ENCODE peak calls at places on chromosomes 1 and 21, in ten cellular contexts. F, Q, Y, A, Z, H, W, B, U and X are unnamed samples.

GRCh38 chr1:16718908-16719533 is 21.3 kb upstream of the RNU1-4 start:
- DNase-seq in H (no peak), B (no peak), Y (no peak), Z (no peak), U (no peak), A (no peak), Q (no peak), W (no peak), F (peak), X (no peak)

GRCh38 chr21:35924714-35925301 is 135.5 kb downstream of the SETD4 start:
- DNase-seq in U (peak), B (no peak), Y (peak), A (no peak), W (peak), Z (no peak), H (no peak), F (no peak), Q (no peak), X (peak)

GRCh38 chr1:77126309-77126708 is 92.9 kb downstream of the PIGK start:
- DNase-seq in F (peak), A (no peak), H (peak), U (peak), B (peak), Q (peak), W (peak), Y (peak), Z (no peak), X (peak)

GRCh38 chr1:43171876-43172531 is at the start of the genes CFAP57 and EBNA1BP2:
- DNase-seq in H (peak), Z (peak), W (peak), Y (peak), Q (peak), U (peak), B (peak), A (peak), F (peak), X (peak)

GRCh38 chr1:87030740-87031400 is 116.4 kb downstream of the HS2ST1 start:
- DNase-seq in Y (no peak), H (peak), W (no peak), U (no peak), B (no peak), Q (no peak), Z (no peak), A (no peak), F (no peak), X (no peak)

GRCh38 chr1:81703736-81704463 is 96.8 kb upstream of the ADGRL2 start:
- DNase-seq in H (no peak), U (peak), Q (no peak), Z (no peak), W (peak), A (no peak), F (peak), Y (peak), B (no peak), X (no peak)

GRCh38 chr21:42068592-42068991 is 2.5 kb upstream of the UMODL1 start:
- DNase-seq in A (no peak), U (no peak), B (no peak), W (no peak), H (no peak), Y (no peak), Q (no peak), F (no peak), Z (no peak), X (no peak)

GRCh38 chr1:165222580-165222979 is 133.9 kb downstream of the LMX1A start:
- DNase-seq in U (no peak), A (no peak), Y (no peak), W (no peak), B (no peak), Q (no peak), H (no peak), F (no peak), Z (no peak), X (no peak)

GRCh38 chr1:1217621-1218523 is 3.9 kb upstream of the TNFRSF4 start:
- DNase-seq in W (no peak), H (no peak), Q (peak), Z (no peak), F (no peak), U (peak), Y (no peak), B (no peak), A (no peak), X (no peak)

GRCh38 chr1:220881918-220882891 is 3.0 kb downstream of the HLX start:
- DNase-seq in W (peak), Y (peak), A (no peak), U (peak), Z (no peak), H (no peak), B (peak), F (peak), Q (no peak), X (no peak)

GRCh38 chr1:68151690-68152089 is 80.6 kb downstream of the WLS start:
- DNase-seq in Q (no peak), B (no peak), Z (no peak), H (no peak), A (no peak), F (no peak), Y (no peak), U (no peak), W (no peak), X (no peak)

GRCh38 chr1:202291961-202292712 is 49.6 kb downstream of the UBE2T start:
- DNase-seq in U (peak), F (no peak), Z (no peak), A (no peak), B (no peak), W (peak), H (no peak), Y (peak), Q (no peak), X (peak)

GRCh38 chr1:160375788-160376524 is 9.1 kb downstream of the NHLH1 start:
- DNase-seq in Y (no peak), A (peak), H (peak), W (peak), Q (no peak), B (no peak), Z (no peak), U (peak), F (peak), X (no peak)

GRCh38 chr21:33112151-33112550 is 42.2 kb downstream of the OLIG1 start:
- DNase-seq in W (no peak), F (no peak), Z (no peak), Q (no peak), B (no peak), H (no peak), U (no peak), Y (no peak), A (no peak), X (no peak)

GRCh38 chr1:238438296-238439275 is 547.9 kb upstream of the ZP4 start:
- DNase-seq in H (no peak), A (no peak), Z (no peak), F (peak), U (no peak), Q (no peak), B (no peak), Y (no peak), W (no peak), X (peak)

GRCh38 chr1:22080184-22080583 is 27.7 kb downstream of the CDC42 start:
- DNase-seq in Q (no peak), Y (no peak), U (no peak), F (no peak), Z (no peak), A (no peak), W (no peak), H (no peak), B (no peak), X (no peak)

GRCh38 chr1:8217011-8217711 is 100.8 kb upstream of the SLC45A1 start:
- DNase-seq in W (peak), U (no peak), Y (no peak), Q (no peak), A (no peak), F (peak), Z (no peak), B (peak), H (no peak), X (no peak)
- TF ChIP-seq CTCF in W (no peak), U (no peak), Y (no peak), Q (no peak), A (no peak), F (no peak), Z (no peak), B (no peak), H (no peak), X (no peak)

GRCh38 chr1:229640455-229640854 is 14.4 kb downstream of the URB2 start:
- DNase-seq in Y (no peak), F (peak), Z (no peak), H (no peak), U (no peak), B (no peak), A (no peak), W (no peak), Q (no peak), X (no peak)

GRCh38 chr1:229643996-229644748 is 18.1 kb downstream of the URB2 start:
- DNase-seq in Q (no peak), Z (no peak), U (no peak), B (no peak), W (peak), A (no peak), F (no peak), H (no peak), Y (no peak), X (no peak)

GRCh38 chr1:229642970-229643369 is 16.9 kb downstream of the URB2 start:
- DNase-seq in U (no peak), B (no peak), H (no peak), Q (no peak), A (no peak), W (no peak), Y (no peak), F (no peak), Z (no peak), X (no peak)

GRCh38 chr1:229641306-229641705 is 15.3 kb downstream of the URB2 start:
- DNase-seq in B (no peak), Y (no peak), H (no peak), A (no peak), Q (no peak), Z (no peak), W (no peak), U (no peak), F (no peak), X (no peak)

GRCh38 chr1:229642376-229642775 is 16.3 kb downstream of the URB2 start:
- DNase-seq in A (no peak), F (no peak), Y (no peak), U (no peak), H (no peak), B (no peak), Z (no peak), W (no peak), Q (no peak), X (no peak)
- TF ChIP-seq CTCF in A (no peak), F (no peak), Y (no peak), U (no peak), H (no peak), B (no peak), Z (no peak), W (no peak), Q (no peak), X (no peak)

GRCh38 chr21:23152130-23152529 is 2153.9 kb downstream of the NCAM2 start:
- DNase-seq in A (no peak), F (no peak), U (no peak), Q (no peak), Z (no peak), B (no peak), W (no peak), H (no peak), Y (no peak), X (no peak)
- TF ChIP-seq CTCF in A (no peak), F (no peak), U (no peak), Q (no peak), Z (no peak), B (no peak), W (no peak), H (no peak), Y (no peak), X (peak)

DNA sequence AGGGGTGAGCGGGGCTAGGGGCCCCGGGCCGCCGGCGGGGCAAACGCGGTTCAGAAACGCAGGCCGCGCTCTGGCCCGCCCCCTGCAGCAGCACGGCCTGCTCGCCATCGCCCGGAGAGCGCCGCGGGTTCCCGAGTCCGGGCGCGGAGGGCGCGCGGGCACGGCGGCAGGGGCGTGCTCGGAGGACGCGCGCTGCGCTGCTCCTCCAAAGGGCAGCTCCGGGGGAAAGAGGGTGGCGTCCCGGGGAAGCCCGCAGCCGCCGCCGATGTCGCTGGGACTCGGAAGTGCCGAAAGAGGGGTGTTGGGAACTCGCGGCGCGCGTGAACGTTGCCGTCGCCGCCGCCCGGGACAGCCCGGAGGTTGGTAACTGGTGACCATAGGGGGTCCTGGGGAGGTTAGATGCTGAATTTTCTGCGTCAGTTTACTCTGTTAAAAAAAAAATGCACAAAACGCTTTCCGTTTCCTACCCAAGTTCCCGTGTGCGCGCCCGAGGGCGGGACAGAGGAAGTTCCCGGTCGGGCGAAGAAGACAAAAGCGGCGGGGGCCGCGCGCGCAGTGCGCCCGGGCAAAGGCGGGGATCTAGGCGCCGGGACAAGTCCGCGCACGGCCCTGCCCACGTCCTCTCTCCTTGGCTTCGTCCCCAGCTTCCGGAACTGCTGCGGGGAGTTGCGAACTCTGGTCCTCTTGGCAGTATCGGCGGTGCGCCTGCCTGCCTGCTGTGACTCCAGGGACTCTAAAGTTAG is at the start of gene HHAT:
- DNase-seq in Z (peak), W (peak), A (peak), F (peak), B (peak), Y (peak), H (peak), Q (no peak), U (peak), X (no peak)
- TF ChIP-seq CTCF in Z (no peak), W (no peak), A (peak), F (peak), B (no peak), Y (no peak), H (no peak), Q (no peak), U (no peak), X (peak)

DNA sequence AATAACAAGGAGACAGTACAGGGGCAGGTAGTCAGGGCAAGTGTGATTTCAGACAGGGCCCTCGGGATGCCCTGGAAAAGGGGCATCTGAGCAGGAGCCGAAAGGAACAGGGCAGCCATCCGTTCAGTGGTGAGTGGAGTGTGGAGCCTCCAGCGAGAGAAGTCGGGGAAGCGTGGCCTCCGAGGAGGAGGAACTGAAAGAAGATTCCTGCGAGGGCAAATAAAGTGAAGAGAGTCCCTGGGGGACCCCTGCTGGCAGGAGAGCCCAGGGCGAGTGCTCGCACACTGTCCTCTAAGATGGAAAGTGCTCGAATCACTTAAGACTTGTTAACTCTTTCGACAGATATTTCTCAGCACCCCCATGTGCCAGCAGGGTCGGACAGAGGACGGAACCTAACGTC is 3.5 kb upstream of the UTS2 start:
- DNase-seq in H (no peak), A (no peak), F (peak), Z (no peak), U (peak), W (peak), Y (peak), Q (no peak), B (peak), X (no peak)
- TF ChIP-seq CTCF in H (no peak), A (no peak), F (no peak), Z (peak), U (no peak), W (peak), Y (peak), Q (peak), B (no peak), X (no peak)

DNA sequence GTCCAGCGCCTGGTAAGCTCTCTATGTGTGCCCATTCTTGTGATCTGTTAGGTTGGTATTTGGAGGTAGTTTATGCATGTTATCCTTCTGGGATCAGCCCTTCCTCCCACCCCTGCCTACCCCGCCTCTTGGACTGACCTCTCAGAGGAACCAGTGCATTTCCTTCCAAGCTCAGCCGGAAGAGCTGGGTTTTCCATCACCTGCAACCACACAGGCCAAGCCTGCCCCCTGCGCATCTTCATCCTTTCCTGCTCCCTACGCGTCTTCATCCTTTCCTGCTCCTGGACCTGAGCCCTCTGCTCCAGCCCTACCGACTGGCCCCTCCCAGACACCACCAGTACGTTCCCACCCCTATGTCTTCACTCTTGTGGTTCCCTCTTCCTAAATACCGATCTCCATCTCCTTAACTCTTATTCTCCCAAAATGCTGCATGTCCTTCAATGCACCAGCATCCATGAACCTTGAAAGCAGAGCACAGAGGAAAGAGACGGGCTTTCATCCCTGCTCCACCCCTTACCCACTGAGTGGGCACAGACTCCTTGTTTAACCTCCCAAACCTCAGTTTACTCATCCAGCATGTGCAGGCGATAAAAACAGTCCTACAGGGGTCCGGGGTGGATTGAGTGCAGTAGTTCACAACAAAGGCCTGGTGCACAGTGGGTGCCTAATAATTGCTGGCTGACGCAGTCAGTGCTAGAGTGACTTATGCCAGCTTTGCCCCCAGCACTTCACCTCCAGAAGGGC is 526.3 kb downstream of the MATN1 start:
- DNase-seq in W (no peak), Y (no peak), B (no peak), F (no peak), U (no peak), A (peak), Z (no peak), Q (no peak), H (no peak), X (no peak)
- TF ChIP-seq CTCF in W (no peak), Y (no peak), B (no peak), F (no peak), U (no peak), A (no peak), Z (no peak), Q (no peak), H (no peak), X (no peak)

DNA sequence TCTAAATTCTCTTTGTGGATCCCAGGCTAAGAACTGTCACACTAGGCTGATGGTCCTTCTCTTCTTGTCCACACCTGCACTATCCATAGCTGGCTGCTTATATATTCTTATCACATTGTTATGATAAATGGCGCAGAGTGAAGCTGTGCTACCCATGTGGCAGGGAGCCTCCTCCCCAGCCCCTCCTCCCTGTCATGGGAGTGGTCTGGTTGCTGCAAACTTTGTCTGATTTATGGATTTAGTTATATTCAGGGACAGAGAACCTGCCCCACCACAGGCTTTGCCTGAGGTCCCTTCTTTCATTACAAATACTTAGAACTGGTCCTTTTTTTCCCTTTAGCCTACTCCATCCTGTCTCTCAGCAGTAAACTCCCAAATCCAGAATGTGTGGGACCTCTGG is 37.4 kb downstream of the PTGFRN start:
- DNase-seq in H (no peak), U (no peak), F (no peak), A (no peak), B (no peak), Q (no peak), W (no peak), Z (no peak), Y (no peak), X (no peak)
- TF ChIP-seq CTCF in H (no peak), U (no peak), F (no peak), A (no peak), B (no peak), Q (no peak), W (no peak), Z (no peak), Y (no peak), X (no peak)